ENCODE peak calls at places on chromosomes 2 and 18, in four cellular contexts. W is HepG2, Z is GM12891, B is SK-N-SH. E is an unnamed sample.

GRCh38 chr2:62306751-62307468 is 111.0 kb downstream of the B3GNT2 start:
- DNase-seq in B (no peak), W (no peak), Z (no peak), E (no peak)

GRCh38 chr2:3257166-3257565 is 120.5 kb downstream of the EIPR1 start:
- DNase-seq in B (peak), W (no peak), Z (no peak), E (no peak)

GRCh38 chr18:41396861-41397260 is 558.2 kb upstream of the PIK3C3 start:
- DNase-seq in Z (no peak), B (no peak), W (no peak), E (no peak)

GRCh38 chr2:46095821-46096220 is 201.4 kb upstream of the EPAS1 start:
- DNase-seq in Z (no peak), B (no peak), W (no peak), E (no peak)

GRCh38 chr2:191565647-191566198 is 112.2 kb upstream of the NABP1 start:
- DNase-seq in Z (no peak), B (no peak), W (no peak), E (no peak)

GRCh38 chr2:75587954-75588587 is 27.3 kb upstream of the EVA1A start:
- DNase-seq in B (no peak), Z (no peak), W (no peak), E (no peak)

GRCh38 chr2:205852457-205852856 is 170.2 kb downstream of the NRP2 start:
- DNase-seq in Z (no peak), W (no peak), B (no peak), E (no peak)

GRCh38 chr2:240179941-240180666 is 39.6 kb upstream of the OTOS start:
- DNase-seq in W (no peak), B (no peak), Z (no peak), E (no peak)

GRCh38 chr2:218886461-218886947 is 5.9 kb downstream of the WNT10A start:
- DNase-seq in B (peak), Z (peak), W (no peak), E (no peak)

GRCh38 chr2:232491139-232491780 is 3.6 kb upstream of the ECEL1 start:
- DNase-seq in W (no peak), Z (no peak), B (no peak), E (no peak)

GRCh38 chr2:159098815-159099455 is 130.5 kb downstream of the TANC1 start:
- DNase-seq in Z (no peak), B (no peak), W (peak), E (no peak)

GRCh38 chr18:2914844-2915243 is 68.0 kb downstream of the EMILIN2 start:
- DNase-seq in Z (no peak), W (no peak), B (no peak), E (no peak)

GRCh38 chr2:65532318-65532717 is 99.9 kb upstream of the SPRED2 start:
- DNase-seq in Z (no peak), W (no peak), B (no peak), E (no peak)

GRCh38 chr18:74733592-74733991 is 135.9 kb downstream of the ZNF407 start:
- DNase-seq in W (peak), Z (no peak), B (no peak), E (no peak)

GRCh38 chr18:37322497-37323035 is 243.0 kb downstream of the CELF4 start:
- DNase-seq in B (peak), W (peak), Z (peak), E (peak)

GRCh38 chr18:12361770-12362378 is 15.2 kb downstream of the AFG3L2 start:
- DNase-seq in B (peak), Z (no peak), W (no peak), E (no peak)

GRCh38 chr2:170509460-170510193 is 205.5 kb upstream of the SP5 start:
- DNase-seq in W (no peak), Z (no peak), B (no peak), E (no peak)

GRCh38 chr2:221572821-221573429 is 821 bp upstream of the EPHA4 start:
- DNase-seq in Z (peak), W (no peak), B (no peak), E (peak)

GRCh38 chr2:226796840-226797288 is 2.8 kb downstream of the IRS1 start:
- DNase-seq in B (peak), W (no peak), Z (no peak), E (no peak)

GRCh38 chr2:153163055-153163454 is 315.5 kb downstream of the RPRM start:
- DNase-seq in B (peak), W (peak), Z (peak), E (no peak)

GRCh38 chr2:215870088-215870490 is 143.3 kb downstream of the MREG start:
- DNase-seq in W (no peak), Z (no peak), B (no peak), E (no peak)

GRCh38 chr2:148860037-148860436 is 15.0 kb upstream of the KIF5C start:
- DNase-seq in W (no peak), Z (no peak), B (no peak), E (no peak)

GRCh38 chr2:237616373-237617304 is 10.7 kb upstream of the LRRFIP1 start:
- DNase-seq in B (no peak), W (no peak), Z (no peak), E (no peak)

GRCh38 chr2:110107092-110108079 is 8.2 kb downstream of the MALL start:
- DNase-seq in B (no peak), W (no peak), Z (no peak), E (no peak)

DNA sequence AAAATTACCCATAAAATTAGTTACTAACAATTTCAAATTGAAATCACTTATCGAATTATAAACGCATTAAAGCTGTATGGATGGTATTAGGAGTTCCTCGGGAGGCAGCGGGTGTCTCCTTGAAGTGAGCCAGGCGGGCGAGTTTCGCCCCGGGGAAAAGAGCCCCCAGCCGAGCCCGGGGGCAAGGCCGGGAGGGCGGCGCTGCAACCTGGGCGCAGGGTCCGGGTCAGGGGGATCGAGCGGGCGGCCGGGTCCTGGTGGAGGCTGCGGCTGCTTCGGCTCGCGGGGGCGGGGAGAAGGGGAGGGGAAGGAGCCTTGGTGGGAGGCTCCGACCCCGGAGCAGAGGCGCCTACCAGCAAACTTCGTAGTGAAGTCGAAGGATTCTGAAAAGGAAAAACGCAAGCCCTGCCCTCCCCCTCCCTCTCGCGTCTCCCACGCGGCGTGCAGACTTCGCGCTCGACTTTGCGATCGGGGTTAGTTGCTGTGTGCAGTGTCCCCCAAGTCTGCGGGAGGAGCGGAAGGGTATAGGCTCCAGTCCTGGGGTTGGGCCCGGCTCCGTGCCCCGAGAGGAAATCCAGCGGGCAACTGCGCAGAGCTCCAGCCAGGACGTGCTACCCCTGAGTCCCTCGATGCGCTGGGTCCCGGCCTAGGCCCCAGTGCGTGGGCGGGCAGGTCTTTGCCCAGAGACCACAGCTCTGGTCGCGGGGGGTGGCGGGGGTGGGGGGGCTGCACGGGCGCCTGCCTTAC is 140.9 kb downstream of the MEIS1 start:
- DNase-seq in W (no peak), Z (no peak), B (peak), E (no peak)
- TF ChIP-seq POLR2AphosphoS5 in W (no peak), Z (no peak), B (no peak), E (no peak)

DNA sequence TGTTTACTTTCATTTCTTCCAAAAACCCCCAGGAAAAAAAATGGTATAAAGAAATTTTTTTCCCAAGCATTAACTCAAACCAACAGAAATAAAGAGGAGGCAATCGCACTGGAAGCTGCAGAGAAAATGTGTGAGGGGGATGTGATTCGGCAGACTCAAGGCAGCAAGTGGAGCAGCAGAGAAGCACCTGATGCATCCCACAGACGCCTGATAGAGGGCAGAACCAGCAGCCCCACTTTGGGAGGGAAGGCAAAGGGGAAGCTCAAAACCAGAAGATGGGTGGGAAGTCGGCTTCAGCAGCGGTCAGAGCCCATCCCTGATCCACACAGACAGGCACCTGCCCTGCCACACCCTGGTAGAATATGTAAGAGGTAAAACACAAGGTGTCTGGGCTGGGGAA is 12.6 kb downstream of the FTCDNL1 start:
- DNase-seq in B (no peak), Z (no peak), W (no peak), E (no peak)
- TF ChIP-seq TAF1 in B (no peak), Z (no peak), W (no peak), E (no peak)

DNA sequence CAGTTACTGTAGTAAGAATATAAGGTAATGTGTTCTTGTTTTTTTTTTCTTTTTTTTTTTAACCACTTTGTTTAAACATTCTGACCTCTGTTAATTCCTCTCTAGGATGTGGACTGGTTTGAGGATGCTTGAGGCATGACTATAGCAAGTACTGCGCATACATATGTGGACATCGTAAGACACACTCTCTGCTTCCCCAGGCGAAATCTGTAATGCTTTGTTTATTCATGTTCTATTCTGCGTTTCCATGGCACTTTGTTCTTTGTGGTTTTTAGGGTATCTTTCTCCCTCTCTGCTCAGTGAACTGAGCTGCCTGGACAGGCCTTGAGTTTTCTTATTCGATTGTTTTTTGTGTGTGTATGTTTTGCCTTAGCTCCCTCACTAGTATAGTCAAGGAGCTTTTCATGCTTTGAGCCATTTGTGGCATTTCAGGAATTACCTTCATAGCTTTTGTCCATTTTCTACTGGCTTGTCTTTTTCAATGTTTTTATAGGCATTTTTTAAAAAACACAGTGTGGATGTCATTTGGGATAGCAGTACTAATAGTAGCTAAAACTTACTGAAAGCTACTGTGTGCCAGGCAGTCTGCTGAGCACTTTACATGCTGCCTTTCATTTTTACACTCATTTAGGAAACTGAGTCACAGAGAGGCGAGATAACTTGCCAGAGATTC is 1.9 kb upstream of the SH3BP4 start:
- DNase-seq in W (peak), Z (no peak), B (no peak), E (no peak)
- TF ChIP-seq POLR2AphosphoS5 in W (no peak), Z (no peak), B (no peak), E (no peak)

GRCh38 chr2:120369250-120369649 is 23.3 kb downstream of the INHBB start:
- DNase-seq in Z (no peak), W (no peak), B (no peak), E (no peak)

GRCh38 chr2:120366698-120367097 is 20.8 kb downstream of the INHBB start:
- DNase-seq in Z (no peak), B (no peak), W (no peak), E (no peak)

GRCh38 chr2:120368086-120368485 is 22.1 kb downstream of the INHBB start:
- DNase-seq in Z (no peak), B (no peak), W (no peak), E (no peak)

GRCh38 chr2:120367221-120367620 is 21.3 kb downstream of the INHBB start:
- DNase-seq in W (no peak), Z (no peak), B (no peak), E (no peak)

DNA sequence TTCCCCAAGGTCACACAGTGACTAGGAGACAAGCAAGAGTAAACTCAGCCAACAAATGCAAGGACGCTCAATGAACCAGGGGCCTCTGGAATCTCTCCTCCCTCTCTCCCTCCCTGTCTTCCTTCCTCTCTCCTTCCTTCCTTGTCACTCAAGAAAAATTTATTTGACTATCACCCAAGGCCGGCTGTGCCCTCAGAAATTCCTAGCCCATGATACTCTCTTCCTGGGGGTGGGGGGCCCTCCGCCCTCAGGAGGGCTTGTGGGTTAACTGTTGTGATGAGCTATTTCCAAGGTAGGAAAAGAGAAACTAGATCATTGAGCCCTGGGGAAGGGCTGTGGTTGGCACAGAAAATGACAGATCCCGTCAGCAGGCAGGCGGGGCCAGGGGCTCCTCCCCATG is 21.7 kb downstream of the INHBB start:
- DNase-seq in W (no peak), Z (no peak), B (no peak), E (no peak)
- TF ChIP-seq TAF1 in W (no peak), Z (no peak), B (no peak), E (no peak)

DNA sequence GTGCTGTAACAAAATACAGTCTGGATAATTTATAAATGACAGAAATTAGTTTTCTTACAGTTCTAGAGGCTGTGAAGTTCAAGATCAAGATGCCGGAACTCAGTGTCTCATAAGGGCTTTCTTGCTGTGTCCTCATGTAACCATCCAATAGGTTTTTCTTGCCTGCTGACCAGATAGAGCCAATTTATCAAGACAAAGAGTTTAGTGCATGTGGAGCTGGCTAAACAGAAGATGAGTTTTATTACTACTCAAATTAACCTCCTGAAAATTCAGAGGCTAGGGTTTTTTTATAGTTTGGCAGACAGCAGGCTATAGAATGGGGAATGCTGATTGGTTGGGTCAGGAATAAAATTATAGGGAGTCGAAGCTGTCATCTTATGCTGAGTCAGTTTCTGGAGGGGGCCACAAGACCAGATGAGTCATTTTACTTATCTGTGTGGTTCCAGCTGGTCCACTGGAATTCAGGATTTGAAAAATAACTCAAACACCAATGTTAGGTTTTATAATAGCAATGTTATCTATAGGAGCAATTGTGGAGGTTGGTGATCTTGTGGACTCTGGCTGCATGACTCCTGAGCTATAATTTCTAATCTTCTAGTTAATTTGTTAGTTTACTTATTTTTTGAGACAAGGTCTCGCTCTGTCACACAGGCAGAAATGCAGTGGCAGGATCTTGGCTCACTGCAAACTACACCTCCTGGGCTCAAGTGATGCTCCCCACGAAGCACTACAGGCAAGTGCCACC is 3.2 kb upstream of the PDK1 start:
- DNase-seq in B (no peak), Z (no peak), W (no peak), E (no peak)
- TF ChIP-seq POLR2AphosphoS5 in B (no peak), Z (no peak), W (no peak), E (no peak)

GRCh38 chr2:28545590-28546195 is 49.8 kb downstream of the PLB1 start:
- DNase-seq in Z (no peak), W (peak), B (no peak), E (no peak)

GRCh38 chr2:28544069-28544346 is 48.1 kb downstream of the PLB1 start:
- DNase-seq in W (peak), B (no peak), Z (no peak), E (no peak)

GRCh38 chr2:28544405-28544914 is 48.6 kb downstream of the PLB1 start:
- DNase-seq in Z (no peak), W (peak), B (peak), E (no peak)

GRCh38 chr2:28546242-28546641 is 50.4 kb downstream of the PLB1 start:
- DNase-seq in Z (no peak), B (no peak), W (no peak), E (no peak)

GRCh38 chr2:28544915-28545589 is 49.2 kb downstream of the PLB1 start:
- DNase-seq in Z (no peak), B (no peak), W (peak), E (no peak)
- TF ChIP-seq TAF1 in Z (no peak), B (no peak), W (peak), E (no peak)

DNA sequence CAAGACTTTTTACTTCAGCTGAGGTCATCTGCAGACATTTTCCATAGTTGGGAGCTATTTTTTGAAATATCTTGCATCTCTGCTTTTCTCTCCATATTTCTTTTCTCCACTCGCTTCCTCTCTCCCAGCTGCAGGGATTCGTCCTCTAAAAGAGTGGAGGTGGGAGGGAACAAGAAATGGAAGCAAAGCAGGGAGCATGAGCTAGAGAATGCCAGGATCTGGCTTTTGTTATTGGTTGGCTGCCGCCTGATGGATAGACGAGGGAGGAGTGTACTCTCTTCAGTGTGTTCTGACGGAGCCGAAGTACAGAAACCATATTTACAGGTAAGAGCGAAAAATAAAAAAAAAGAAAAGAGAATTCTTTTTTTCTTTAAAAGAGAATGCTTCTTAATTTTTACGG is at the start of gene CSRNP3:
- DNase-seq in B (peak), Z (no peak), W (peak), E (no peak)
- TF ChIP-seq POLR2AphosphoS5 in B (peak), Z (no peak), W (no peak), E (no peak)

GRCh38 chr2:67389788-67390187 is 7.3 kb upstream of the ETAA1 start:
- DNase-seq in B (peak), W (no peak), Z (no peak), E (no peak)

GRCh38 chr2:67388680-67389079 is 8.5 kb upstream of the ETAA1 start:
- DNase-seq in B (no peak), Z (no peak), W (no peak), E (no peak)

GRCh38 chr2:67379048-67379447 is 18.1 kb upstream of the ETAA1 start:
- DNase-seq in Z (no peak), B (no peak), W (no peak), E (no peak)

GRCh38 chr2:67389286-67389685 is 7.8 kb upstream of the ETAA1 start:
- DNase-seq in Z (no peak), B (no peak), W (no peak), E (no peak)

GRCh38 chr2:67384115-67384823 is 12.9 kb upstream of the ETAA1 start:
- DNase-seq in W (no peak), Z (no peak), B (no peak), E (no peak)
- TF ChIP-seq TAF1 in W (no peak), Z (no peak), B (no peak), E (no peak)

GRCh38 chr18:43627833-43628370 is 350.6 kb upstream of the SYT4 start:
- DNase-seq in W (no peak), Z (no peak), B (no peak), E (no peak)
- TF ChIP-seq POLR2AphosphoS5 in W (no peak), Z (no peak), B (no peak), E (no peak)

GRCh38 chr2:181785677-181786344 is 105.5 kb upstream of the NEUROD1 start:
- DNase-seq in B (no peak), Z (no peak), W (no peak), E (no peak)
- TF ChIP-seq TAF1 in B (no peak), Z (no peak), W (no peak), E (no peak)